ENCODE peak calls at places on chromosomes 3 and 15, in ten cellular contexts. A is D341Med; J is AG08396; C is astrocyte; T is A549; H is NCI-H1930; Z is activated CD4-positive, alpha-beta T cell treated with anti-CD3 and anti-CD28 coated beads for 24 hours; L is NCI-H748 treated with DMSO at 0.1 percent for 48 hours; K is neural progenitor cell; W is RPMI7951. R is an unnamed sample.

GRCh38 chr3:159764211-159765024 is 224.2 kb upstream of the IL12A start:
- DNase-seq in A (peak), J (peak), C (peak), T (peak), H (peak), Z (no peak), L (peak), K (peak), W (peak), R (no peak)

GRCh38 chr15:80568298-80568697 is 126.8 kb upstream of the ABHD17C start:
- DNase-seq in A (no peak), J (peak), C (peak), T (no peak), H (no peak), Z (no peak), L (no peak), K (no peak), W (peak), R (no peak)

GRCh38 chr3:182487048-182487447 is 306.3 kb upstream of the ATP11B start:
- DNase-seq in A (no peak), J (no peak), C (no peak), T (no peak), H (no peak), Z (no peak), L (no peak), K (no peak), W (peak), R (no peak)

GRCh38 chr15:85100186-85100937 is 118.7 kb downstream of the PDE8A start:
- DNase-seq in A (no peak), J (no peak), C (no peak), T (no peak), H (no peak), Z (no peak), L (no peak), K (no peak), W (peak), R (no peak)

GRCh38 chr3:43838877-43839276 is 148.1 kb downstream of the ABHD5 start:
- DNase-seq in A (no peak), J (no peak), C (no peak), T (no peak), H (no peak), Z (no peak), L (no peak), K (no peak), W (no peak), R (no peak)

GRCh38 chr3:78497692-78498091 is 1270.1 kb downstream of the ROBO1 start:
- DNase-seq in A (no peak), J (no peak), C (no peak), T (no peak), H (no peak), Z (no peak), L (no peak), K (no peak), W (no peak), R (no peak)

GRCh38 chr3:114860526-114860925 is 286.6 kb downstream of the ZBTB20 start:
- DNase-seq in A (no peak), J (no peak), C (no peak), T (no peak), H (no peak), Z (no peak), L (no peak), K (no peak), W (no peak), R (no peak)

GRCh38 chr3:58291671-58292338 is 14.2 kb upstream of the RPP14 start:
- DNase-seq in A (no peak), J (no peak), C (no peak), T (no peak), H (no peak), Z (no peak), L (no peak), K (no peak), W (no peak), R (no peak)

GRCh38 chr15:65096481-65097385 is 18.3 kb downstream of the UBAP1L start:
- DNase-seq in A (peak), J (no peak), C (no peak), T (no peak), H (no peak), Z (no peak), L (no peak), K (no peak), W (no peak), R (no peak)

GRCh38 chr3:18501679-18502343 is 76.7 kb upstream of the SATB1 start:
- DNase-seq in A (no peak), J (no peak), C (no peak), T (no peak), H (no peak), Z (no peak), L (no peak), K (no peak), W (no peak), R (no peak)

GRCh38 chr3:65912647-65913046 is 126.1 kb downstream of the MAGI1 start:
- DNase-seq in A (no peak), J (no peak), C (no peak), T (no peak), H (no peak), Z (no peak), L (no peak), K (no peak), W (no peak), R (no peak)

GRCh38 chr3:187678869-187679268 is 8.7 kb upstream of the SST start:
- DNase-seq in A (peak), J (peak), C (peak), T (peak), H (peak), Z (peak), L (no peak), K (peak), W (peak), R (no peak)

GRCh38 chr3:15983232-15983631 is 185.5 kb upstream of the ANKRD28 start:
- DNase-seq in A (no peak), J (peak), C (peak), T (no peak), H (no peak), Z (no peak), L (no peak), K (no peak), W (peak), R (no peak)

GRCh38 chr15:98663606-98664005 is 15.3 kb downstream of the IGF1R start:
- DNase-seq in A (no peak), J (no peak), C (no peak), T (no peak), H (no peak), Z (no peak), L (no peak), K (no peak), W (no peak), R (no peak)

GRCh38 chr3:190424478-190425439 is 24.9 kb downstream of the TMEM207 start:
- DNase-seq in A (peak), J (peak), C (peak), T (peak), H (no peak), Z (peak), L (peak), K (peak), W (peak), R (no peak)

GRCh38 chr3:177557561-177557960 is 360.3 kb upstream of the TBL1XR1 start:
- DNase-seq in A (no peak), J (no peak), C (no peak), T (no peak), H (no peak), Z (no peak), L (no peak), K (no peak), W (no peak), R (no peak)

GRCh38 chr3:30318110-30318509 is 288.3 kb upstream of the TGFBR2 start:
- DNase-seq in A (no peak), J (no peak), C (no peak), T (no peak), H (no peak), Z (no peak), L (no peak), K (no peak), W (no peak), R (no peak)

GRCh38 chr3:156536524-156537316 is 18.2 kb downstream of the SSR3 start:
- DNase-seq in A (no peak), J (no peak), C (peak), T (no peak), H (no peak), Z (no peak), L (no peak), K (no peak), W (no peak), R (no peak)

GRCh38 chr3:123764642-123765041 is 119.5 kb downstream of the MYLK start:
- DNase-seq in A (no peak), J (no peak), C (no peak), T (no peak), H (no peak), Z (no peak), L (no peak), K (no peak), W (peak), R (no peak)

GRCh38 chr3:105118905-105119304 is 247.8 kb upstream of the ALCAM start:
- DNase-seq in A (no peak), J (no peak), C (peak), T (peak), H (no peak), Z (no peak), L (no peak), K (no peak), W (no peak), R (no peak)

GRCh38 chr3:12815719-12816118 is 19.2 kb downstream of the CAND2 start:
- DNase-seq in A (no peak), J (no peak), C (no peak), T (no peak), H (no peak), Z (no peak), L (no peak), K (no peak), W (no peak), R (no peak)

GRCh38 chr3:128775906-128776542 is 50.0 kb downstream of the RAB7A start:
- DNase-seq in A (no peak), J (no peak), C (peak), T (no peak), H (no peak), Z (no peak), L (no peak), K (no peak), W (peak), R (no peak)

GRCh38 chr3:55091381-55092225 is 163.7 kb upstream of the LRTM1 start:
- DNase-seq in A (no peak), J (peak), C (peak), T (no peak), H (no peak), Z (no peak), L (no peak), K (no peak), W (peak), R (no peak)

GRCh38 chr15:65805019-65805738 is 13.1 kb upstream of the DENND4A start:
- DNase-seq in A (no peak), J (no peak), C (no peak), T (no peak), H (no peak), Z (no peak), L (no peak), K (no peak), W (no peak), R (no peak)

GRCh38 chr15:58380280-58380945 is 51.4 kb upstream of the LIPC start:
- DNase-seq in A (no peak), J (no peak), C (no peak), T (no peak), H (no peak), Z (no peak), L (no peak), K (no peak), W (no peak), R (no peak)

GRCh38 chr3:196159952-196160804 is 51.0 kb downstream of the ZDHHC19 start:
- DNase-seq in A (no peak), J (peak), C (peak), T (no peak), H (no peak), Z (no peak), L (peak), K (no peak), W (no peak), R (no peak)

GRCh38 chr3:9081201-9081818 is 118.0 kb upstream of the RAD18 start:
- DNase-seq in A (no peak), J (no peak), C (no peak), T (no peak), H (no peak), Z (no peak), L (no peak), K (no peak), W (no peak), R (no peak)

GRCh38 chr3:71055602-71056001 is 527.9 kb downstream of the FOXP1 start:
- DNase-seq in A (no peak), J (no peak), C (peak), T (no peak), H (no peak), Z (no peak), L (no peak), K (no peak), W (no peak), R (no peak)

GRCh38 chr3:118408431-118408830 is 626.2 kb downstream of the IGSF11 start:
- DNase-seq in A (no peak), J (no peak), C (no peak), T (no peak), H (no peak), Z (no peak), L (no peak), K (no peak), W (no peak), R (no peak)

GRCh38 chr3:20511863-20512262 is 325.9 kb upstream of the SGO1 start:
- DNase-seq in A (peak), J (peak), C (peak), T (peak), H (peak), Z (no peak), L (peak), K (peak), W (peak), R (no peak)

GRCh38 chr15:41695750-41696436 is 35.7 kb downstream of the MGA start:
- DNase-seq in A (peak), J (peak), C (peak), T (peak), H (no peak), Z (no peak), L (no peak), K (no peak), W (peak), R (peak)

GRCh38 chr3:142445816-142446254 is 2.0 kb downstream of the XRN1 start:
- DNase-seq in A (no peak), J (peak), C (peak), T (no peak), H (no peak), Z (peak), L (no peak), K (no peak), W (peak), R (peak)

GRCh38 chr15:59814409-59814808 is 125.3 kb upstream of the BNIP2 start:
- DNase-seq in A (no peak), J (no peak), C (no peak), T (no peak), H (no peak), Z (no peak), L (no peak), K (no peak), W (no peak), R (no peak)